ENCODE peak calls at places on chromosomes 7 and 10, in six cellular contexts. W is adrenal gland, Z is GM13977, M is fibroblast of mammary gland, J is heart left ventricle, H is NB4. Q is an unnamed sample.

GRCh38 chr10:63103971-63104409 is 29.1 kb upstream of the NRBF2 start:
- DNase-seq in W (no peak), Z (no peak), M (peak), J (no peak), H (no peak), Q (no peak)

GRCh38 chr7:10724449-10724848 is 249.2 kb upstream of the PHF14 start:
- DNase-seq in W (no peak), Z (no peak), M (no peak), J (no peak), H (no peak), Q (no peak)

GRCh38 chr7:50595538-50596102 is 30.4 kb upstream of the DDC start:
- DNase-seq in W (peak), Z (no peak), M (peak), J (no peak), H (peak), Q (no peak)

GRCh38 chr10:34916368-34916767 is 101.3 kb upstream of the PARD3 start:
- DNase-seq in W (no peak), Z (no peak), M (peak), J (no peak), H (no peak), Q (no peak)

GRCh38 chr10:109018892-109019507 is 904.3 kb downstream of the XPNPEP1 start:
- DNase-seq in W (no peak), Z (no peak), M (peak), J (no peak), H (peak), Q (no peak)

GRCh38 chr7:141649137-141649864 is 52.7 kb downstream of the DENND11 start:
- DNase-seq in W (no peak), Z (peak), M (peak), J (no peak), H (no peak), Q (no peak)

GRCh38 chr10:61899997-61900828 is 1.3 kb upstream of the ARID5B start:
- DNase-seq in W (peak), Z (peak), M (peak), J (peak), H (peak), Q (no peak)

GRCh38 chr10:37734971-37735370 is 122.4 kb downstream of the ZNF248 start:
- DNase-seq in W (peak), Z (no peak), M (no peak), J (no peak), H (peak), Q (no peak)

GRCh38 chr7:92517626-92518025 is 10.7 kb downstream of the PEX1 start:
- DNase-seq in W (no peak), Z (no peak), M (peak), J (no peak), H (no peak), Q (no peak)

GRCh38 chr7:55030314-55030713 is 11.5 kb downstream of the EGFR start:
- DNase-seq in W (no peak), Z (no peak), M (peak), J (no peak), H (no peak), Q (no peak)

GRCh38 chr10:126798649-126799048 is 106.6 kb upstream of the DOCK1 start:
- DNase-seq in W (no peak), Z (no peak), M (no peak), J (no peak), H (no peak), Q (no peak)

GRCh38 chr10:18140149-18140956 is at the start of gene CACNB2:
- DNase-seq in W (peak), Z (peak), M (peak), J (peak), H (no peak), Q (no peak)

GRCh38 chr7:20435305-20435704 is 104.6 kb downstream of the ITGB8 start:
- DNase-seq in W (peak), Z (no peak), M (peak), J (no peak), H (no peak), Q (no peak)

GRCh38 chr10:35495521-35496238 is 109.5 kb upstream of the GJD4 start:
- DNase-seq in W (no peak), Z (no peak), M (peak), J (no peak), H (peak), Q (no peak)

GRCh38 chr7:21020667-21021066 is 234.0 kb upstream of the SP8 start:
- DNase-seq in W (no peak), Z (no peak), M (no peak), J (no peak), H (no peak), Q (no peak)

GRCh38 chr10:114623661-114624294 is 34.3 kb downstream of the ABLIM1 start:
- DNase-seq in W (peak), Z (no peak), M (peak), J (no peak), H (no peak), Q (no peak)

GRCh38 chr10:129055225-129055624 is 411.8 kb upstream of the MGMT start:
- DNase-seq in W (no peak), Z (no peak), M (no peak), J (no peak), H (no peak), Q (no peak)

GRCh38 chr10:58152698-58153263 is 114.9 kb downstream of the IPMK start:
- DNase-seq in W (peak), Z (peak), M (peak), J (peak), H (peak), Q (no peak)

GRCh38 chr10:110269641-110270318 is 34.9 kb downstream of the SMNDC1 start:
- DNase-seq in W (peak), Z (peak), M (peak), J (peak), H (no peak), Q (no peak)

GRCh38 chr7:143321734-143322133 is 5.8 kb downstream of the CLCN1 start:
- DNase-seq in W (no peak), Z (no peak), M (no peak), J (peak), H (peak), Q (no peak)

GRCh38 chr7:24767878-24768569 is 10.8 kb upstream of the GSDME start:
- DNase-seq in W (no peak), Z (no peak), M (no peak), J (no peak), H (no peak), Q (no peak)
- TF ChIP-seq CTCF in W (no peak), Z (peak), M (peak), J (no peak), H (no peak), Q (peak)

GRCh38 chr7:5429253-5429856 is 5.7 kb upstream of the TNRC18 start:
- DNase-seq in W (peak), Z (no peak), M (no peak), J (peak), H (peak), Q (no peak)

GRCh38 chr7:5430612-5430947 is 6.9 kb upstream of the TNRC18 start:
- DNase-seq in W (no peak), Z (no peak), M (no peak), J (no peak), H (no peak), Q (no peak)

GRCh38 chr7:5429857-5430611 is 6.4 kb upstream of the TNRC18 start:
- DNase-seq in W (peak), Z (no peak), M (peak), J (peak), H (no peak), Q (no peak)

GRCh38 chr7:5426226-5426475 is 2.5 kb upstream of the TNRC18 start:
- DNase-seq in W (no peak), Z (no peak), M (peak), J (no peak), H (no peak), Q (no peak)

DNA sequence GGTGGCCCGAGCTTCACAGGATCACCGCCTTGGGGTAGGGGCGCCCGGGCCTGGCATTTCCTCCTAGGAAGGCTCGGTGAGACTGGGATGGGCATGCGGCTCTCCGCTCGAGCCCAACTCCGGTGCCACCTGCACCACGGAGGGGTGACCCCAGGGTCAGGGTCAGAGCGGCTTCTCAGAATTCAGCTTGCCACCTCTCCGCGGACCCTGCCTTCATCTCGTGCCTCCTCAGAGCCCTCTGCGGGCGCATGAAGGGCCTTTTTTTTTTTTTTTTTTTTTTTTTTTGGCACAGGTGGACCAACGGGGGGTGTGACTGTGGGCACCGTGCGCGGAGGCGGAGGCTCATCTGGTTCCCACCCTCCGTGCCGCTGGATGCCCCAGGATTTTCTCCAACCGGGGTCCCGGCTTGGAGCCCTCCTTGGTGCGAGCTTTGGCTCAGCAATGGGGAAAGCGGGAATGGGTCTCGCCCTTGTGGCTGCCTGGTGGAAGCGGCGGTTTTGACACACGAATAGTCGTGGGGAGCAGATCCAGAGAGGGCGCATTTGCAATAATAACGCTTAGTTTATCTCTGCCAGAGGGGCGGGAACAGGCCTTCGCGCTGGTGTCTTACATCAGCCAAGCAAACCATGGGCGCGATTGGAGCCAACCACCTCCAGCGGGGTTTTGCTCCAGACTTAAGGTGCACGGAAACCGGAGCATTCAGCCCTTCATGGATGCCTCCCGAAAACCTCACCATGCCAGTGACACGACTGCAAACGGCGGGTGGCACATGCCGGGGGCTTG is 5.0 kb upstream of the TNRC18 start:
- DNase-seq in W (peak), Z (no peak), M (peak), J (peak), H (peak), Q (no peak)
- TF ChIP-seq CTCF in W (peak), Z (no peak), M (peak), J (no peak), H (peak), Q (peak)

GRCh38 chr7:14698239-14698638 is 204.3 kb downstream of the DGKB start:
- DNase-seq in W (no peak), Z (no peak), M (peak), J (no peak), H (peak), Q (no peak)
- TF ChIP-seq CTCF in W (no peak), Z (no peak), M (no peak), J (no peak), H (no peak), Q (peak)

DNA sequence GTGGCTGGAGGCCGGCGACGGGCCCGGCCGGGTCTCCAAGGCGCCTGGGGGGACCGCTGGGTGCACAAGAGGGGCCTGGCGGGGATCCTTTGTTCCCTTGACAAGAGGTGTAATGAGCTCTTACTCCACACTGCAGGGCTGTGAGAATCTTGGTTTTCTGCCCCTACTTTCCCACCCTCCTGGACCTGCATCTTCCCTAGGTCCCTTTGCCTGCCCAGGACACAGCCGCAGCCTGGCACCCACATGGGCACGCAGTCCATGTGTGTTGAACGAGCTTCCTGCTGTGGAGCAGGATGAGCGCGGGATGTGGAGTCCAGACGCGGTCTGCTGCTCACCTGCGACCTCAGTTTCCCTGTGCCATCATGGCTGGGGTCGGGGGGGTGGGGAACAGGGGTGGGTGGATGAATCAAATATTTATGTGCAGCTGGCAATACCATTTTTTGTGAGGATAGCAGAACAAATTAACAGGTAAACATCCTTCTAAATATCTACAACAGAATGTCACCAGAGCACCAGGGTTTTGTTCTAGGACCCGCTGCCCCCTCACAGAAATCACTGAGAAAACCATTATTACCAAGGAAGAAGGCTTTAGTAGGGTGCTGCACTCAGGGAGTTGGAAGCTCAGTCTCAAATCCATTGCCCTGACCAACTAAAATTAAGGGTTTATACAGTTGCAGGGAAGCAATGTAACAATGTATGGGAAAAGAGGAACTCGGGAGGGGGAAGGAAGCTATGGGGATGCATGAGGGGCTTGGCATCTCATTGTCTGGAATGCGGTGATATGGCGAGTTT is 474 bp upstream of the NSMCE4A start:
- DNase-seq in W (no peak), Z (peak), M (no peak), J (no peak), H (peak), Q (no peak)
- TF ChIP-seq CTCF in W (no peak), Z (no peak), M (no peak), J (peak), H (peak), Q (peak)

GRCh38 chr10:79178070-79178576 is 109.4 kb downstream of the ZMIZ1 start:
- DNase-seq in W (no peak), Z (no peak), M (no peak), J (no peak), H (no peak), Q (no peak)

GRCh38 chr10:79180619-79181221 is 112.0 kb downstream of the ZMIZ1 start:
- DNase-seq in W (no peak), Z (no peak), M (no peak), J (no peak), H (peak), Q (no peak)

GRCh38 chr10:79181227-79181626 is 112.5 kb downstream of the ZMIZ1 start:
- DNase-seq in W (no peak), Z (no peak), M (no peak), J (no peak), H (no peak), Q (no peak)

GRCh38 chr10:79178614-79179403 is 110.0 kb downstream of the ZMIZ1 start:
- DNase-seq in W (no peak), Z (no peak), M (peak), J (peak), H (peak), Q (no peak)

DNA sequence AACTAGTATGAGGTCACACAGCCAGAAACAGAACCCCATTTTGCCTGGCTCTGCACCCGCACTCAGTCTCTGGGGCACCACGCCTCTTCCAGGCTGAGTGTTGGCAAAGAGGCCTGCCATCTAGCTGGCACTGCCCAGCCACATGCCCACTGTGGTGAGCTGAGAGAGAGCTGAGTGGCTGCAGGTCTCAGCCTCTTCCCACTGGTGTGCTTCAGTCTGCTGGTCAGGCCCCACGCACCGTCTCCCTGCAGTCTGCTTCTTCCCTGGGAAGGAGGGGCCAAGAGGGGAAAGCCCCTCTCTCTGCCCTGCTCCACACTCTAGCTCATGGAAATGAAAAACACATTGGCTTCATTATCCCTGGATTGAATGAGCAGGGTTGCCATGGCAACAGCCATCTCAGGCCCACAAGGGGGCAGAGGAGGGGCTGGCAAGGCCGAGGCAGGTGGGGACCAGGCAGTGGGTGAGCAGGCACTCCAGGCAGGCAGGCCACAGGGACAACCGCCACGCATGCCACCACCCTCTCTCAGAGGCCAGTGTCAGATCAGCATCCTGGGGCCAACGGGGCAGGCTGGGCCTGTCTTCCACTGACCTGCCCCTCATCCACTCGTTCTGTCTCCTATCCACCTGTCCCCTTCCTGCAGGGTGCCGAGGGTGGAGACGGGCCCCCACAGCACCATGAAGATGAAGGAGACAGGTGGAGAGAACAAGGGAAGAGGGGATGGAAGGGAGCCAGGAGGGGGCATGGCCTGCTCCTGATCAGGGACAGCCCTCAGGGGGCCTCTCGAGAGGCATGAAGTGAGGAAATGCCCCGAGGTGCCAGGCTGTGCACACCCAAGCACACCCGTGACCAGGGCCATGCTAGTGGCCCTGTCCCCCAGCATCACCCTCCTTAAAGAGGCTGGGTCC is 110.9 kb downstream of the ZMIZ1 start:
- DNase-seq in W (no peak), Z (no peak), M (no peak), J (no peak), H (no peak), Q (no peak)
- TF ChIP-seq CTCF in W (no peak), Z (no peak), M (no peak), J (no peak), H (no peak), Q (peak)